ENCODE peak calls at places on chromosome 18, in six cellular contexts. X is adipocyte; G is NT2/D1; V is stimulated activated CD4-positive, alpha-beta T cell treated with anti-CD3 and anti-CD28 coated beads, Interleukin-12 subunit alpha, Interleukin-12 subunit beta, amount 100 ng/mL, for 4 hours; K is frontal cortex; A is HT1080. H is an unnamed sample.

GRCh38 chr18:8949206-8949605 is 153.3 kb upstream of the NDUFV2 start:
- DNase-seq in X (no peak), G (no peak), V (no peak), K (no peak), A (no peak), H (peak)

GRCh38 chr18:22872894-22873537 is 60.1 kb upstream of the RBBP8 start:
- DNase-seq in X (peak), G (no peak), V (no peak), K (no peak), A (no peak), H (no peak)

GRCh38 chr18:74183110-74183509 is 34.8 kb downstream of the TIMM21 start:
- DNase-seq in X (no peak), G (no peak), V (no peak), K (no peak), A (no peak), H (no peak)

GRCh38 chr18:69674292-69674877 is 273.3 kb downstream of the CD226 start:
- DNase-seq in X (no peak), G (no peak), V (no peak), K (no peak), A (no peak), H (no peak)

GRCh38 chr18:43060020-43060419 is 55.5 kb downstream of the RIT2 start:
- DNase-seq in X (no peak), G (no peak), V (no peak), K (no peak), A (peak), H (no peak)

GRCh38 chr18:49669403-49669802 is 107.5 kb downstream of the LIPG start:
- DNase-seq in X (no peak), G (no peak), V (no peak), K (no peak), A (no peak), H (no peak)

GRCh38 chr18:48099481-48100167 is 169.2 kb upstream of the SMAD2 start:
- DNase-seq in X (no peak), G (no peak), V (no peak), K (no peak), A (no peak), H (no peak)

GRCh38 chr18:73318732-73319479 is 451.1 kb upstream of the NETO1 start:
- DNase-seq in X (peak), G (no peak), V (no peak), K (no peak), A (no peak), H (no peak)

GRCh38 chr18:79917351-79918088 is 33.9 kb downstream of the SLC66A2 start:
- DNase-seq in X (no peak), G (no peak), V (no peak), K (no peak), A (no peak), H (no peak)

GRCh38 chr18:67589325-67589724 is 72.8 kb upstream of the DSEL start:
- DNase-seq in X (no peak), G (no peak), V (no peak), K (no peak), A (peak), H (no peak)

GRCh38 chr18:6811816-6812215 is 82.3 kb downstream of the ARHGAP28 start:
- DNase-seq in X (no peak), G (no peak), V (no peak), K (no peak), A (no peak), H (no peak)

GRCh38 chr18:23719634-23720201 is 30.5 kb downstream of the LAMA3 start:
- DNase-seq in X (peak), G (peak), V (no peak), K (no peak), A (peak), H (no peak)

GRCh38 chr18:72742002-72742401 is 125.8 kb downstream of the NETO1 start:
- DNase-seq in X (peak), G (no peak), V (no peak), K (no peak), A (no peak), H (no peak)

GRCh38 chr18:31486165-31486564 is 11.8 kb upstream of the DSG2 start:
- DNase-seq in X (no peak), G (no peak), V (no peak), K (no peak), A (no peak), H (no peak)

GRCh38 chr18:55024568-55024967 is 65.3 kb upstream of the CCDC68 start:
- DNase-seq in X (no peak), G (no peak), V (no peak), K (no peak), A (no peak), H (no peak)

GRCh38 chr18:45046226-45046625 is 365.5 kb downstream of the SETBP1 start:
- DNase-seq in X (no peak), G (no peak), V (no peak), K (no peak), A (no peak), H (no peak)

GRCh38 chr18:62611395-62612241 is 88.8 kb downstream of the ZCCHC2 start:
- DNase-seq in X (no peak), G (no peak), V (no peak), K (no peak), A (no peak), H (no peak)

GRCh38 chr18:78994977-78995582 is 15.5 kb downstream of the SALL3 start:
- DNase-seq in X (no peak), G (no peak), V (no peak), K (no peak), A (no peak), H (no peak)

GRCh38 chr18:76445275-76445674 is 49.8 kb downstream of the ZNF516 start:
- DNase-seq in X (peak), G (no peak), V (no peak), K (no peak), A (peak), H (no peak)

GRCh38 chr18:39966275-39966674 is 1988.8 kb upstream of the PIK3C3 start:
- DNase-seq in X (no peak), G (no peak), V (no peak), K (no peak), A (no peak), H (no peak)

GRCh38 chr18:60322591-60322990 is 50.0 kb downstream of the MC4R start:
- DNase-seq in X (peak), G (no peak), V (no peak), K (no peak), A (peak), H (no peak)

GRCh38 chr18:48612511-48612910 is 73.7 kb downstream of the CTIF start:
- DNase-seq in X (no peak), G (no peak), V (no peak), K (no peak), A (no peak), H (no peak)

GRCh38 chr18:50982802-50983179 is 15.0 kb downstream of the ELAC1 start:
- DNase-seq in X (peak), G (no peak), V (no peak), K (no peak), A (no peak), H (no peak)